ENCODE peak calls at places on chromosomes 11 and 22, in six cellular contexts. G is HCT116, V is HepG2, K is SK-N-SH, W is K562, T is GM12878. X is an unnamed sample.

GRCh38 chr22:24303007-24303406 is 32.4 kb downstream of the SPECC1L start:
- DNase-seq in G (no peak), V (no peak), K (no peak), W (no peak), T (no peak), X (no peak)

GRCh38 chr11:10678106-10678505 is 15.4 kb downstream of the IRAG1 start:
- DNase-seq in G (no peak), V (no peak), K (no peak), W (no peak), T (no peak), X (no peak)

GRCh38 chr11:119371778-119372182 is 9.7 kb downstream of the USP2 start:
- DNase-seq in G (no peak), V (no peak), K (peak; percentile 44), W (no peak), T (no peak), X (peak; percentile 58)

GRCh38 chr11:105432241-105432995 is 177.5 kb upstream of the GRIA4 start:
- DNase-seq in G (no peak), V (no peak), K (no peak), W (no peak), T (no peak), X (no peak)

GRCh38 chr22:25666308-25666707 is 75.7 kb upstream of the MYO18B start:
- DNase-seq in G (no peak), V (peak; percentile 95), K (no peak), W (no peak), T (no peak), X (no peak)

GRCh38 chr11:23688835-23689234 is 808.0 kb upstream of the LUZP2 start:
- DNase-seq in G (no peak), V (no peak), K (no peak), W (no peak), T (no peak), X (no peak)

GRCh38 chr11:64856382-64857227 is 12.2 kb upstream of the CDC42BPG start:
- DNase-seq in G (peak; percentile 80), V (peak; percentile 68), K (no peak), W (no peak), T (no peak), X (no peak)

GRCh38 chr22:47781427-47782111 is 1019.1 kb downstream of the TBC1D22A start:
- DNase-seq in G (no peak), V (no peak), K (no peak), W (no peak), T (no peak), X (no peak)

GRCh38 chr11:123478352-123478986 is 48.4 kb downstream of the GRAMD1B start:
- DNase-seq in G (peak; percentile 77), V (peak; percentile 64), K (peak; percentile 76), W (peak; percentile 65), T (peak; percentile 60), X (peak; percentile 84)

GRCh38 chr11:47431356-47432083 is 5.3 kb upstream of the PSMC3 start:
- DNase-seq in G (no peak), V (peak; percentile 52), K (no peak), W (no peak), T (no peak), X (no peak)

GRCh38 chr11:115761348-115761747 is 257.1 kb upstream of the CADM1 start:
- DNase-seq in G (no peak), V (no peak), K (no peak), W (no peak), T (no peak), X (peak; percentile 24)

GRCh38 chr11:125763483-125763882 is 15.1 kb downstream of the PATE2 start:
- DNase-seq in G (no peak), V (no peak), K (no peak), W (no peak), T (no peak), X (no peak)

GRCh38 chr11:42764936-42765335 is 546.9 kb upstream of the API5 start:
- DNase-seq in G (no peak), V (no peak), K (no peak), W (no peak), T (no peak), X (no peak)
- TF ChIP-seq JUND in G (no peak), V (no peak), K (no peak), W (no peak), T (no peak), X (no peak)

GRCh38 chr22:35986085-35986484 is 42.5 kb downstream of the RBFOX2 start:
- DNase-seq in G (no peak), V (no peak), K (no peak), W (no peak), T (no peak), X (no peak)
- TF ChIP-seq JUND in G (no peak), V (no peak), K (no peak), W (no peak), T (no peak), X (no peak)

GRCh38 chr22:29352778-29353177 is 35.6 kb downstream of the AP1B1 start:
- DNase-seq in G (no peak), V (no peak), K (no peak), W (no peak), T (no peak), X (no peak)
- TF ChIP-seq JUND in G (no peak), V (no peak), K (no peak), W (no peak), T (no peak), X (no peak)

GRCh38 chr11:121494355-121495099 is 41.8 kb upstream of the SORL1-AS1 start:
- DNase-seq in G (no peak), V (no peak), K (no peak), W (no peak), T (peak; percentile 69), X (no peak)

GRCh38 chr11:121500275-121500674 is 47.5 kb upstream of the SORL1-AS1 start:
- DNase-seq in G (no peak), V (no peak), K (no peak), W (no peak), T (no peak), X (no peak)

GRCh38 chr11:121499405-121499804 is 46.6 kb upstream of the SORL1-AS1 start:
- DNase-seq in G (no peak), V (no peak), K (no peak), W (no peak), T (no peak), X (no peak)

GRCh38 chr11:121500717-121501116 is 48.0 kb upstream of the SORL1-AS1 start:
- DNase-seq in G (no peak), V (no peak), K (no peak), W (no peak), T (no peak), X (no peak)

DNA sequence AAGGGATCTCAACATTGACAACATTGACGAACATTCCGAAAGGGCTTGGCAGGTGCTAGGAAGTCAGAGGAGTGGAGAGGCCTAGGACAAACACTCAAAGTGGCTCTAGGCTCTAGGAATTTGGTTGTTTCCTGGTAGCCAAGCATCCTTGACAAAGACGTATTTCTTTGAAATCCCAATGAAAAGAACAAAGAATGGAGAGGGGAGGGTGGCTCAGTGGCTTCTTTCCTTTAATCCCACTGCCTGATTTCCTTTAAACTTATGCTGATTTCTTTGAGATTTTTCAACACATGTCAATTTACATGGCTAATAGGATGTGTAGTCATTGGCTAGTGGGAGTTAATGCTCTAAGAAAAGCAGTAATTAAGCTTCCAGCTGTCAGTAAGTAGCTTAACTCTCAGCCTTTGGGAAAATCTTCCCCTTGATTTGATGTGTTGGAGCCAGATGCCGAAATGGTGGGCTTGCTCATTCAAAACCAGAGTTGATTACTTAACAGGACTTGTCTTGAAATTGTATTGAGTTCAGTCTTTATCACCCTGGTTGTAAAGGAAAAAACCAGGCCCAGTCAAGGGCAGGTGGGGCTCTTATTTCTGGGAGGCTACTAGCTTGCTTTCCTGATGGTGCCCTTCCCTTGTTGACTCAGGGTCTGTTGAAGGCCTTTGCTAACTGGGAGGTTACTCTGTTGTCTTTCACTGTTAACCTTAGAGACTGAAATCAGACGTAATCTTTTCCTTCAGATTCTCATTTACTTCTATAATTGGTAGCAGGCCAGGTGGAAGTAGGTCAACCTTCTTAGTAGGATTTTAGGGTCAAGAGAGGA is 44.6 kb upstream of the SORL1-AS1 start:
- DNase-seq in G (no peak), V (no peak), K (no peak), W (no peak), T (no peak), X (no peak)
- TF ChIP-seq JUND in G (no peak), V (no peak), K (no peak), W (no peak), T (no peak), X (no peak)

X was measured in T47D.